ENCODE peak calls at places on chromosome 18, in nine cellular contexts. B is kidney; C is left ventricle myocardium inferior; K is psoas muscle; F is mammary epithelial cell; D is WERI-Rb-1; I is CD4-positive, alpha-beta T cell; M is A549; G is stomach. R is an unnamed sample.

GRCh38 chr18:56575819-56576663 is 62.4 kb downstream of the TXNL1 start:
- DNase-seq in B (no peak), M (peak; percentile 28), F (peak; percentile 20), I (no peak), D (no peak), G (no peak), K (no peak), C (no peak), R (no peak)

GRCh38 chr18:68666316-68666715 is 48.6 kb downstream of the TMX3 start:
- DNase-seq in M (no peak), B (no peak), K (no peak), C (peak; percentile 15), I (no peak), D (no peak), F (no peak), G (no peak), R (no peak)

GRCh38 chr18:61892683-61893303 is at the start of gene RNF152:
- DNase-seq in F (peak; percentile 49), C (peak; percentile 36), D (peak; percentile 67), G (peak; percentile 40), B (peak; percentile 81), I (peak; percentile 7), K (peak; percentile 23), M (no peak), R (peak; percentile 88)

GRCh38 chr18:36099311-36099710 is 29.8 kb downstream of the SLC39A6 start:
- DNase-seq in K (no peak), M (no peak), I (no peak), D (no peak), F (no peak), B (no peak), G (no peak), C (no peak), R (no peak)

GRCh38 chr18:60092073-60092472 is 192.3 kb downstream of the PMAIP1 start:
- DNase-seq in C (no peak), M (no peak), F (no peak), B (no peak), I (no peak), D (no peak), K (no peak), G (no peak), R (no peak)

GRCh38 chr18:76686737-76687231 is 135.6 kb upstream of the ZNF236 start:
- DNase-seq in M (peak; percentile 42), K (peak; percentile 66), B (no peak), I (no peak), G (peak; percentile 68), C (peak; percentile 29), F (peak; percentile 63), D (peak; percentile 78), R (no peak)

GRCh38 chr18:21192308-21192624 is 49.8 kb upstream of the GREB1L start:
- DNase-seq in M (no peak), F (no peak), B (no peak), C (no peak), K (no peak), G (no peak), D (no peak), I (no peak), R (no peak)

GRCh38 chr18:35852786-35853185 is 119.7 kb upstream of the RMP24 start:
- DNase-seq in F (peak; percentile 6), G (no peak), I (no peak), C (no peak), M (no peak), B (no peak), D (no peak), K (no peak), R (no peak)

GRCh38 chr18:46242185-46242584 is 138.0 kb downstream of the HAUS1 start:
- DNase-seq in B (no peak), I (no peak), F (no peak), M (no peak), K (no peak), C (no peak), G (no peak), D (no peak), R (no peak)

GRCh38 chr18:67109535-67109934 is 407.0 kb downstream of the DSEL start:
- DNase-seq in K (no peak), B (no peak), G (no peak), I (no peak), D (peak; percentile 11), M (no peak), F (no peak), C (no peak), R (no peak)

GRCh38 chr18:8730080-8730827 is 24.9 kb downstream of the MTCL1 start:
- DNase-seq in M (peak; percentile 92), D (no peak), I (no peak), G (peak; percentile 65), B (no peak), C (peak; percentile 59), F (no peak), K (peak; percentile 49), R (peak; percentile 52)

DNA sequence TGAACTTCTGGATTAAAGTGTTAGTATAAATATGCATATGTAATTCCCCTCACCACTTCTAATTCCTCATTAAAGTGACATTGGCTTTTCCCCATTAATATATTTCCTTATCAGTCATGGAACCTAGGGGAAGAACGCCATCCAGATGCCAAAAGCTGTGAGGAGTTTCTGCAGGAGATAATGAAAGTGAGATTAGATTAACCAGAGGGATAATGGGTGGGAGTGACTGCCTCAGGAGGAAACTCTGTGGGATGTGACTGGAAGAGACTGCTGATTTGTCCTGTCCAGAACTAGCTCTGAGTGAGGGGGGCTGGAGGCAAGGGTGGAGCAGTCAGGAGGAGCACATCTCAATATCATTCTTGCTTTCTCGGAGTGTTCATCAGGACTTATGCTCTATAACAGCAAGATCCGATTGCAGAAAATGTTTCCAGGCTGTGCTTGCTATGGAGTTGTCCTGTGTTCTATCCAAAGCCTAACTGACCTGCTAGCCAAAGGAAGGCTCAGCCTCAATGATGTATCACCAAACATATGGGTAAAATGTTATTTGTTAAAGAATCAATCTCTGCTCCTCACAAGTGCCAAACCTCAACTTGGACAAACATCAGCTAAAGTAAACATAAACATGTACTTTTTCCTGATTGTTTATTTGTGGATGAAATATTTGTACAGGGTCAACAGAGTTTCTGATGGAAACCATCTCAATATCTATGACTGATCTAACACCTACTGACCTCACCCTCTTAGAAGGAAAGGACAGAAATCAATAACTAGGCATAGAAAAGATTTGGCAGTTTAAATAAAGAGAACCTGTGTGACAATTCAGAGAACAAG is 118.5 kb downstream of the ASXL3 start:
- DNase-seq in K (no peak), B (no peak), I (no peak), M (no peak), C (no peak), F (no peak), D (no peak), G (no peak), R (no peak)
- H3K9me3 ChIP-seq in K (no peaks in the 10 kb centered on the region), B (no peaks in the 10 kb centered on the region), I (no peaks in the 10 kb centered on the region), M (no peaks in the 10 kb centered on the region), C (no peaks in the 10 kb centered on the region), F (no peaks in the 10 kb centered on the region), D (no peaks in the 10 kb centered on the region), G (no peaks in the 10 kb centered on the region), R (no peaks in the 10 kb centered on the region)

GRCh38 chr18:48882379-48882778 is 68.4 kb downstream of the SMAD7 start:
- DNase-seq in G (no peak), F (no peak), K (no peak), B (no peak), M (no peak), C (no peak), I (no peak), D (no peak), R (no peak)
- H3K9me3 ChIP-seq in G (no peaks in the 10 kb centered on the region), F (no peaks in the 10 kb centered on the region), K (no peaks in the 10 kb centered on the region), B (no peaks in the 10 kb centered on the region), M (no peaks in the 10 kb centered on the region), C (no peaks in the 10 kb centered on the region), I (no peaks in the 10 kb centered on the region), D (peaks cover 23% of the 10 kb centered on the region), R (no peaks in the 10 kb centered on the region)

GRCh38 chr18:54806526-54806925 is 21.8 kb upstream of the RAB27B start:
- DNase-seq in G (no peak), M (no peak), C (no peak), K (no peak), B (no peak), F (no peak), D (no peak), I (no peak), R (no peak)
- H3K9me3 ChIP-seq in G (no peaks in the 10 kb centered on the region), M (no peaks in the 10 kb centered on the region), C (no peaks in the 10 kb centered on the region), K (no peaks in the 10 kb centered on the region), B (no peaks in the 10 kb centered on the region), F (no peaks in the 10 kb centered on the region), D (no peaks in the 10 kb centered on the region), I (no peaks in the 10 kb centered on the region), R (no peaks in the 10 kb centered on the region)

GRCh38 chr18:13598591-13598990 is 127.8 kb downstream of the FAM210A start:
- DNase-seq in C (no peak), G (no peak), K (no peak), M (no peak), I (no peak), D (no peak), B (no peak), F (no peak), R (no peak)
- H3K9me3 ChIP-seq in C (peaks cover 33% of the 10 kb centered on the region), G (peaks cover 24% of the 10 kb centered on the region), K (peaks cover 21% of the 10 kb centered on the region), M (peaks cover 23% of the 10 kb centered on the region), I (peaks cover 35% of the 10 kb centered on the region), D (peaks cover 6% of the 10 kb centered on the region), B (peaks cover 11% of the 10 kb centered on the region), F (peaks cover 7% of the 10 kb centered on the region), R (peaks cover 21% of the 10 kb centered on the region)

GRCh38 chr18:79826966-79827365 is 29.2 kb downstream of the KCNG2 start:
- DNase-seq in C (no peak), M (no peak), K (no peak), F (no peak), D (peak; percentile 51), B (no peak), G (no peak), I (no peak), R (no peak)

GRCh38 chr18:79825913-79826312 is 28.2 kb downstream of the KCNG2 start:
- DNase-seq in K (no peak), I (no peak), D (no peak), F (no peak), M (no peak), G (no peak), B (peak; percentile 68), C (peak; percentile 34), R (no peak)

GRCh38 chr18:79819064-79819725 is 21.5 kb downstream of the KCNG2 start:
- DNase-seq in G (peak; percentile 5), M (no peak), I (no peak), C (no peak), F (no peak), K (no peak), B (no peak), D (no peak), R (peak; percentile 64)

GRCh38 chr18:79819951-79820351 is 22.2 kb downstream of the KCNG2 start:
- DNase-seq in F (peak; percentile 0), C (no peak), B (no peak), I (no peak), M (no peak), G (no peak), D (no peak), K (no peak), R (peak; percentile 79)

DNA sequence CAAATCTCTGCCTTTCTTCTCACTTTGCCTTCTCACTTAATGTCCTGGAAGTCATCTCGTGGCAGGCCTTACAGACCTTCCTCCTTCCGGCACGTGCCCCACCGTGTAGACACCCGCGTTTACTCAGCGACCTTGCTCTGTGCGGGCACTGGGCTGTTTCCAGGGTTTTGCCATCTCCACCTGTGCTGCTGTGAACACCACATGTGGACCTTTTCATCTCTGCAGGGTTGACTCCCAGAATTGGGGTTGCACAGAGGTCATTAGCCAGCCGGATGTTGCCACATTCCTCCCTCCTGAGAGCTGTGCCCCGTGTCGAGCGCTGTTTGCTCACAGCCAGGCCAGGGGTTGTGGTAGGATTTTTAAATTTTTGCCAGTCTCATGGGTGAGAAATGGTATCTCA is 25.4 kb downstream of the KCNG2 start:
- DNase-seq in I (no peak), B (no peak), K (no peak), F (no peak), D (no peak), G (no peak), M (no peak), C (no peak), R (no peak)
- H3K9me3 ChIP-seq in I (no peaks in the 10 kb centered on the region), B (no peaks in the 10 kb centered on the region), K (no peaks in the 10 kb centered on the region), F (no peaks in the 10 kb centered on the region), D (no peaks in the 10 kb centered on the region), G (no peaks in the 10 kb centered on the region), M (no peaks in the 10 kb centered on the region), C (no peaks in the 10 kb centered on the region), R (no peaks in the 10 kb centered on the region)

R was measured in vagina.